ENCODE peak calls at places on chromosomes 5 and 9, in eight cellular contexts. K, M, B, N, Z, X, W and T are unnamed samples.

GRCh38 chr5:96868603-96869371 is 7.5 kb upstream of the ERAP2 start:
- DNase-seq in N (no peak), W (peak), X (peak), M (peak), B (peak), Z (peak), K (no peak), T (peak)

GRCh38 chr9:130448035-130448624 is 3.4 kb downstream of the ASS1 start:
- DNase-seq in N (no peak), X (peak), K (no peak), B (no peak), Z (peak), M (peak), W (peak), T (peak)

GRCh38 chr5:31023105-31023504 is 170.4 kb upstream of the CDH6 start:
- DNase-seq in Z (peak), M (no peak), N (no peak), B (peak), K (no peak), X (no peak), W (peak), T (peak)

GRCh38 chr9:33976414-33976813 is 72.3 kb downstream of the UBAP2 start:
- DNase-seq in X (no peak), N (no peak), W (no peak), Z (no peak), K (no peak), M (no peak), B (no peak), T (no peak)

GRCh38 chr5:126178521-126178920 is 244.7 kb upstream of the GRAMD2B start:
- DNase-seq in W (peak), K (no peak), B (peak), Z (no peak), N (no peak), X (peak), M (no peak), T (peak)

GRCh38 chr5:142587354-142587965 is 98.4 kb downstream of the FGF1 start:
- DNase-seq in X (peak), W (peak), K (no peak), B (peak), Z (peak), N (peak), M (peak), T (peak)

GRCh38 chr9:37873955-37874354 is 30.0 kb downstream of the SLC25A51 start:
- DNase-seq in W (no peak), N (no peak), K (no peak), B (no peak), M (no peak), Z (no peak), X (no peak), T (no peak)

GRCh38 chr9:75378036-75378435 is 289.7 kb downstream of the OSTF1 start:
- DNase-seq in X (peak), N (no peak), B (no peak), Z (no peak), W (peak), K (peak), M (peak), T (peak)

GRCh38 chr9:89899476-89900047 is 294.8 kb downstream of the GADD45G start:
- DNase-seq in N (no peak), W (no peak), M (no peak), X (no peak), K (no peak), Z (no peak), B (no peak), T (no peak)

GRCh38 chr5:151684690-151685361 is 1.9 kb downstream of the SPARC start:
- DNase-seq in X (peak), B (peak), N (no peak), M (no peak), K (no peak), W (peak), Z (peak), T (peak)

GRCh38 chr9:13575558-13575957 is 296.1 kb upstream of the MPDZ start:
- DNase-seq in B (peak), Z (no peak), X (no peak), M (no peak), N (no peak), W (peak), K (no peak), T (peak)

GRCh38 chr5:133360693-133361479 is 251.5 kb downstream of the FSTL4 start:
- DNase-seq in K (no peak), M (no peak), Z (no peak), X (no peak), N (no peak), B (no peak), W (no peak), T (no peak)

GRCh38 chr9:136599074-136599531 is 53.3 kb upstream of the NOTCH1 start:
- DNase-seq in M (no peak), W (no peak), B (no peak), N (no peak), X (no peak), K (no peak), Z (no peak), T (no peak)

GRCh38 chr9:136596630-136597031 is 50.8 kb upstream of the NOTCH1 start:
- DNase-seq in N (no peak), X (no peak), Z (no peak), W (no peak), M (no peak), K (no peak), B (no peak), T (no peak)

GRCh38 chr9:136597141-136597885 is 51.5 kb upstream of the NOTCH1 start:
- DNase-seq in M (no peak), Z (no peak), N (no peak), X (no peak), B (no peak), W (no peak), K (no peak), T (no peak)

GRCh38 chr9:136596219-136596616 is 50.4 kb upstream of the NOTCH1 start:
- DNase-seq in X (no peak), B (no peak), K (no peak), N (no peak), W (no peak), Z (no peak), M (no peak), T (no peak)

DNA sequence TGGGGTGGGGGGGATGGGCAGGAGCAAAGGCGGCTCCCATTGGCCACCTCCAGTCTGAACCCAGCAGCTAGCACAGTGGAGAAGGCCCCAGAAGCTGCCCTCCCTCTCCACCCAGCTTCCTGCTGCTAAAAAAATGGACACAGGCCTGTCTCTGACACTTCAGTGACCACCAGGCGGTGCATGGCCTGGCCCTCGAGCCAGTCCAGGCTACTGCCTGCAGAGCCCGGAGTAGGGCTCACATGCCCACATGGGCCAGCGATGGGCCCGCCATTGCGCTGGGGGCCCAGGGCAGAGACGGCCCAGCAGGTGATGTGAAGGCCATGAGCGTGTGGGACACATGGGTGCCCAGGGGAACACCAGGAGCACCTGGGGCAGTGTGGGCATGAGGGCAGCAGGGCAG is 52.1 kb upstream of the NOTCH1 start:
- DNase-seq in N (no peak), M (no peak), B (no peak), K (no peak), Z (no peak), W (no peak), X (no peak), T (no peak)
- TF ChIP-seq CTCF in N (no peak), M (peak), B (no peak), K (no peak), Z (peak), W (peak), X (no peak), T (no peak)

DNA sequence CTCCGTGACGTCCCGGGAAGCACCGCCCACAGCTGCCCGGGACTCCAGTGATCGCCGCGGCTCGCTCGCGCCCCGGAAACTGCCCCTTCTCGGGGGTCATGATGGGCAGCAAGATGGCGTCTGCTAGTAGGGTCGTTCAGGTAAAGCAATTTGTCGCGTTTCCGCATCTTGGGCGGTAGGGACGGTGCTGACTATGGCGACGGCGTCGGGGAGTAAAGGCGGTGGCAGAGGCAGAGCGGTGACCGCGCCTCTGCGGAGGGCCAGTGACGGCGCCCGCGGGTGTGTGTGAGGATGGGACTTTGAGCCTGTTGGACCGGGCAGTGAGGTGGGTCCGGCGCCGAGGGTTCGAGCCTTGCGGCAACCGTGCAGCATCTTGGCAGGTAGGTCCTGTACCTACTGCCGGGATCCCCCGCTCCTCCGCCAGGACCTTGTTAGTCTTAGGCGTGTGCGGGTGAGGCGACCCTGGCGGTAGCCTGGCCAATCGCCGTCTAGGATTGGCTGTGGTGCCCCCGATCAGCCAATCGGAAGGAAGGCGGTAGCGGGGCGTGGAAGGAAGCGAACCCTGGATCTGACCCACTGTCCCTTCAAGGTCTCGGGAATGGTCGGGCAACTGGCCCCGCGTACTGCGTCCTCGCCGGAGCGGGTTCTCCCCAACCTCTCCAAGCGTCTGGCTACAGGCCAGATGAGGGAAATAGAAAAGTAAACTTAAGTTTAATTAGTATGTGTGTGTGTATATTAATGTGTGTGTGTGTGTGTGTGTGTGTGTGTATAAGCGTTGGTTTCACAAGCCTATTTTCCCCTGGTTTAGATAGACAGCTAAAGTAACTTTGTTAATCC is 16.7 kb upstream of the CDK7 start:
- DNase-seq in W (peak), Z (peak), N (peak), K (peak), M (peak), X (peak), B (peak), T (peak)
- TF ChIP-seq CTCF in W (no peak), Z (peak), N (no peak), K (no peak), M (peak), X (no peak), B (peak), T (peak)

GRCh38 chr5:14665110-14665822 is 748 bp downstream of the OTULIN start:
- DNase-seq in M (peak), Z (no peak), B (no peak), K (no peak), W (no peak), N (peak), X (peak), T (peak)
- TF ChIP-seq CTCF in M (peak), Z (no peak), B (no peak), K (no peak), W (no peak), N (no peak), X (no peak), T (no peak)

GRCh38 chr5:140632366-140633080 is 452 bp downstream of the CD14 start:
- DNase-seq in N (peak), X (peak), K (no peak), M (peak), W (peak), B (peak), Z (no peak), T (peak)
- TF ChIP-seq CTCF in N (no peak), X (no peak), K (no peak), M (no peak), W (no peak), B (no peak), Z (no peak), T (no peak)

GRCh38 chr5:178198706-178199105 is 5.6 kb upstream of the HNRNPAB start:
- DNase-seq in Z (no peak), B (no peak), K (no peak), W (no peak), M (no peak), N (no peak), X (no peak), T (no peak)

GRCh38 chr5:178194026-178194425 is 6.9 kb upstream of the GMCL2 start:
- DNase-seq in N (no peak), X (no peak), W (no peak), Z (no peak), M (no peak), K (no peak), B (no peak), T (no peak)

GRCh38 chr5:178196413-178196812 is 7.9 kb upstream of the HNRNPAB start:
- DNase-seq in Z (no peak), W (no peak), N (no peak), M (no peak), X (no peak), K (no peak), B (no peak), T (peak)

GRCh38 chr5:178199581-178200434 is 4.5 kb upstream of the HNRNPAB start:
- DNase-seq in Z (no peak), W (no peak), K (no peak), X (no peak), B (no peak), M (no peak), N (no peak), T (no peak)

GRCh38 chr5:178196986-178197385 is 7.3 kb upstream of the HNRNPAB start:
- DNase-seq in Z (no peak), M (no peak), W (no peak), B (no peak), N (no peak), X (no peak), K (no peak), T (no peak)
- TF ChIP-seq CTCF in Z (peak), M (peak), W (peak), B (peak), N (no peak), X (peak), K (no peak), T (peak)

DNA sequence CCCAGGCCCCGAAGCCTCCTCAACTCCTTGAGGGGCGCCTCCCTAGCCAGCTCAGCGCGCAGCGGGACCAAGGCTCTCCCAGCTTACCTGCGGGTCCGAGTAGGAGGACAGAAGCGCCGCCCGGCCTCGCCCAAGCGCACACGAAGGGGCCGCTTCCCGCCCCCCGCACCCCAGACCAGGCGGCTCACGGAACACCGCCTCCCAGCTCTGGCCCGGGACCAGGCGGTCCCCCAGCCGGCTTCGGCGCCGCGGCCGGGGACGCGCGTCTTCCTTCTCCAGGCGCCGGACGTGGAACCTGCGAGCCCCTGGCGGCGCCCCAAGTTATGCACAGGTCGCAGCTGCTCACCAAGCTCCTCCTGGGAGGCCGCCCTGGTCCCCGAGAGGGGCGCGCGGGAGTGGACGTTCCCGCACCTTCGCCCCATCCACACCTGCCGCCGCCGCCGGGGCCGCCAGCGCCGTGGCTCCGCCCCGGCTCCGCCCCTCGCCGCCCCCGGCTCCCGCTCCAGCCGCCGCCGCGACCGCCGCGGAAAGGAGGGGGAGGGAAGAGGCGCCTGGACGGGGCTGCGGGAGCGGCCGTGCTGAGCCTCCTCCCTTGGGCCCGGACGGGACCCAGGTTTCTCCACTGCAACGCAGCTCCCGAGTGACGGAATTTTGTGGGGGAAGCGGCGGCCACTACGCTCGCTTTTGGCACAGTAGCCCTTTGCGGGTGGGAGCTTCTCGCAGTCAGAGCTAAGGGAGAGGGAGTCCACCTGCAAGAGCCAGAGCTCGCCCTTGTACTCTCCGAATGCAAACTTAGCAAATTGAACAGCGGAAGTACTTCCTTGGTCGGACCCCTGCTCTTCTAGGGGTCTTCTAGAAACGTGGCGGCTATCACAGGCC is 77.5 kb upstream of the IFNE start:
- DNase-seq in K (no peak), Z (no peak), M (peak), W (peak), N (peak), B (peak), X (peak), T (peak)
- TF ChIP-seq CTCF in K (no peak), Z (no peak), M (no peak), W (no peak), N (no peak), B (no peak), X (no peak), T (peak)